ENCODE peak calls at places on chromosomes 12 and 14, in four cellular contexts. Z, X, N and G are unnamed samples.

GRCh38 chr14:40989260-40989659 is 617.4 kb upstream of the LRFN5 start:
- DNase-seq in Z (no peak), X (no peak), N (no peak), G (no peak)

GRCh38 chr12:30044206-30044605 is 260.5 kb upstream of the TMTC1 start:
- DNase-seq in Z (no peak), X (no peak), N (no peak), G (no peak)

GRCh38 chr14:54444003-54444402 is 2.8 kb upstream of the CNIH1 start:
- DNase-seq in Z (no peak), X (no peak), N (no peak), G (no peak)

GRCh38 chr12:69161835-69162234 is 77.5 kb upstream of the CPSF6 start:
- DNase-seq in Z (peak), X (no peak), N (no peak), G (peak)

GRCh38 chr12:75774309-75775052 is 257.1 kb downstream of the PHLDA1 start:
- DNase-seq in Z (no peak), X (no peak), N (no peak), G (no peak)

GRCh38 chr12:118402251-118402650 is 25.9 kb downstream of the SUDS3 start:
- DNase-seq in Z (no peak), X (no peak), N (no peak), G (no peak)

GRCh38 chr12:13183621-13184020 is 12.9 kb upstream of the EMP1 start:
- DNase-seq in Z (no peak), X (no peak), N (no peak), G (no peak)

GRCh38 chr14:68593806-68594536 is 198.9 kb downstream of the ZFP36L1 start:
- DNase-seq in Z (no peak), X (peak), N (peak), G (no peak)

GRCh38 chr14:29030121-29030520 is 263.5 kb downstream of the FOXG1 start:
- DNase-seq in Z (no peak), X (no peak), N (no peak), G (no peak)

GRCh38 chr14:38629412-38629811 is 373.5 kb upstream of the CLEC14A start:
- DNase-seq in Z (no peak), X (no peak), N (no peak), G (no peak)

GRCh38 chr14:52154992-52155655 is 86.3 kb upstream of the NID2 start:
- DNase-seq in Z (no peak), X (no peak), N (no peak), G (no peak)